ENCODE peak calls at places on chromosomes 16 and 17, in eight cellular contexts. X, T, L, E, Q, U, O and Y are unnamed samples.

GRCh38 chr17:59154335-59154720 is 658 bp downstream of the SKA2 start:
- DNase-seq in X (peak), T (no peak), L (peak), E (peak), Q (peak), U (no peak), O (peak), Y (peak)

GRCh38 chr17:17403899-17404576 is 72.8 kb upstream of the MED9 start:
- DNase-seq in X (no peak), T (no peak), L (no peak), E (no peak), Q (peak), U (no peak), O (peak), Y (no peak)

GRCh38 chr17:29157310-29157709 is 22.9 kb downstream of the MYO18A start:
- DNase-seq in X (no peak), T (no peak), L (no peak), E (no peak), Q (no peak), U (no peak), O (no peak), Y (no peak)

GRCh38 chr16:12097523-12098428 is 121.2 kb downstream of the SNX29 start:
- DNase-seq in X (peak), T (no peak), L (peak), E (peak), Q (peak), U (no peak), O (peak), Y (no peak)

GRCh38 chr17:75872434-75873351 is 5.7 kb downstream of the TRIM47 start:
- DNase-seq in X (peak), T (no peak), L (peak), E (peak), Q (peak), U (no peak), O (peak), Y (peak)

GRCh38 chr16:2587891-2588565 is 50.2 kb downstream of the PDPK1 start:
- DNase-seq in X (no peak), T (no peak), L (no peak), E (no peak), Q (no peak), U (no peak), O (no peak), Y (no peak)

GRCh38 chr17:65750678-65751077 is 189.2 kb upstream of the AXIN2 start:
- DNase-seq in X (no peak), T (peak), L (peak), E (peak), Q (peak), U (no peak), O (peak), Y (peak)

GRCh38 chr17:50689251-50689650 is 18.5 kb downstream of the ANKRD40 start:
- DNase-seq in X (no peak), T (no peak), L (peak), E (peak), Q (no peak), U (no peak), O (no peak), Y (no peak)

GRCh38 chr16:1626327-1626726 is 14.2 kb downstream of the CRAMP1 start:
- DNase-seq in X (no peak), T (no peak), L (no peak), E (no peak), Q (no peak), U (no peak), O (no peak), Y (no peak)

GRCh38 chr17:44952946-44953475 is 5.4 kb upstream of the KIF18B start:
- DNase-seq in X (peak), T (no peak), L (no peak), E (no peak), Q (no peak), U (no peak), O (no peak), Y (no peak)

GRCh38 chr17:43734376-43734775 is 24.2 kb downstream of the SOST start:
- DNase-seq in X (no peak), T (no peak), L (peak), E (peak), Q (no peak), U (no peak), O (no peak), Y (no peak)

GRCh38 chr16:64780445-64780844 is 341.4 kb downstream of the CDH11 start:
- DNase-seq in X (no peak), T (no peak), L (no peak), E (no peak), Q (no peak), U (no peak), O (no peak), Y (no peak)

GRCh38 chr17:34452769-34453168 is 89.7 kb upstream of the CCL1 start:
- DNase-seq in X (no peak), T (no peak), L (no peak), E (no peak), Q (no peak), U (no peak), O (no peak), Y (no peak)

GRCh38 chr16:3454631-3455147 is 11.2 kb downstream of the NAA60 start:
- DNase-seq in X (no peak), T (no peak), L (no peak), E (no peak), Q (no peak), U (no peak), O (no peak), Y (no peak)

GRCh38 chr16:14509675-14510132 is 120.4 kb downstream of the PARN start:
- DNase-seq in X (no peak), T (no peak), L (no peak), E (no peak), Q (no peak), U (no peak), O (no peak), Y (no peak)

GRCh38 chr16:14510939-14511797 is 118.9 kb downstream of the PARN start:
- DNase-seq in X (no peak), T (peak), L (peak), E (no peak), Q (no peak), U (no peak), O (peak), Y (no peak)

GRCh38 chr16:14511798-14512131 is 118.3 kb downstream of the PARN start:
- DNase-seq in X (no peak), T (no peak), L (peak), E (no peak), Q (no peak), U (no peak), O (no peak), Y (no peak)

GRCh38 chr16:14509055-14509454 is 121.0 kb downstream of the PARN start:
- DNase-seq in X (no peak), T (no peak), L (peak), E (peak), Q (no peak), U (no peak), O (peak), Y (no peak)

GRCh38 chr16:14510581-14510938 is 119.5 kb downstream of the PARN start:
- DNase-seq in X (no peak), T (no peak), L (no peak), E (no peak), Q (no peak), U (no peak), O (no peak), Y (no peak)
- H3K4me3 ChIP-seq in X (no peak), T (no peak), L (no peak), E (no peak), Q (no peak), U (no peak), O (no peak), Y (no peak)

DNA sequence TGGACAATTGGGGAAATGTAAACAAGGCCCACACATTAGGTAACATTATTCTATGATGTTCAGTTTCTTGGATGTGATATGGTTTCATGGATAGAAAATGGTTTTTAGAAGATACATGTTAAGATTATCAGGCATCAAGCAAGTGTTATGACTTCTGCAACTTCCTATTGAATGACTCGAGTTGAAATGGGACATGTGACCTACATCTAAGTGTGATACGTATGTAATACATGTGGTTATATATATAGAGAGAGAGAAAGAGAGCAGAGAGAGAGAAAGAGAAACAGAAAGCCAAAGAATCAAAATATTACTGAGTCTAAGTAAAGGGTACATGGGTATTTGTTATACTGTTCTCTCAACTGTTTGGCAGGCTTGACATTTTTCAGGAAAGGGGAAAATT is 1.7 kb downstream of the TMEM170A start:
- DNase-seq in X (no peak), T (no peak), L (no peak), E (no peak), Q (no peak), U (no peak), O (no peak), Y (peak)
- H3K4me3 ChIP-seq in X (peak), T (no peak), L (peak), E (no peak), Q (no peak), U (no peak), O (peak), Y (peak)

DNA sequence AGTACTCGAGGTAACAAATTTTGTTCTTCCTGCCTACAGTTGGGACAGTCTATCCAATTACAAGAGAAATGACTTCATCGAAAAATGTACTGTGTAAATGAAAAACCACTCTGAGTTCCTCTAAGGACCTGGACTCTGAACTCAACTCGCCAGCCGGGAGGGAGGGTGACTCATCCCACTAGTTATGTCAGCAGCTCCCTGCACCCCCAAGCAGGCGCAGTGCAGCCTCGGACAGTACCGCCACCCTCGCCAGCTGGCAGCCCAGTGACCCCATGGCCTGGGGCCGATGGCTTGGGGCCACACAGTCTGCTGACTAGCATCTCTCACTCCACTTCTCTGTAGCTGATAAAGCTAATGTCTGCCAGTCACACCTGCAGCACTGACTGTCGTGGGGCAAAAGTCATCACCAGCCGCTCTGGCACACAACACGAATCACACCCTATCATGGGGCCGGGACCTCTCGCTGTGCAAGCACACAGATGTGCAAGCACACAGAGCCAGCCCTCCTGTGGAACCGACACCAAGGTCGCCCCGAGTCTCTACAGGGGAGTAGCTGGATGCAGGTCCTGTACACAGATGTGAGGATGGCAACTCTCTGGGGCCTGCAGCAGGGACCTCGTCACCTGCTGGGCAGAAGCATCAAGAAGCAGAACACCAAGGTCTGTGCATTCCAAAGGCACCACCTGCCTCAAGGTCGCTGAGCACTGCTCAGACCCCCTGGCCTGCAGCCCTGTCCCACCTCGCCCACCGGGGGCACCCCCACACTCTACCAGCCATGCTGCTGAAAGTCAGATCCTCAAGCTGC is 5.7 kb downstream of the CSNK1D start:
- DNase-seq in X (peak), T (peak), L (peak), E (peak), Q (peak), U (peak), O (peak), Y (no peak)
- H3K4me3 ChIP-seq in X (peak), T (peak), L (no peak), E (no peak), Q (peak), U (no peak), O (no peak), Y (no peak)

DNA sequence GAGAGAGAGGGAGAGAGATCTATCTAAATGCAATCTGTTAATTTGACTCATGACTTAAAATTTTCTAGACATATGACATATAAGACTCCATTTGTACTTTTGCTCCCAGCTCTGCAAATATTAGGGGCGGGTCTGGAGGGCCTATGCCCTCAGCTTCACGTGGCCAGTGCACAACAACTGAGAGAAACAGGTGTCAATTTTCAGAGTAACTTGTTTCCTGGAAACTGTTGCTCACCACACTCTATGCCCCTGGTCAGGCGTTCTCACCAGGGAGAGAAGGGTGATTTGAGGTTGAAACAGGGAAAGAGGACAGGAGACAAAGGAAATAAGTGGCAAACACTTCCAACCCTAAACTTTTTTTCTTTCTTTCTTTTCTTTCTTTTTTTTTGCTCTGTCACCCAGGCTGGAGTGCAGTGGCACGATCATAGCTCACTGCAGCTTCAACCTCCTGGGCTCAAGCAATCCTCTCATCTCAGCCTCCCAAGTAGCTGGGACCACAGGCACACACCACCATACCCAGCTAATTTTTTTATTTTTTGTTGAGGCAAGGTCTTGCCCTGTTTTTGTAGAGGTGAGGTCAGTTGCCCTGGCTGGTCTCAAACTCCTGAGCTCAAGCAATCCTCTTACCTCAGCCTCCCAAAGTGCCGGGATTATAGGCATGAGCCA is 270.0 kb downstream of the SLC39A11 start:
- DNase-seq in X (no peak), T (no peak), L (no peak), E (no peak), Q (no peak), U (no peak), O (no peak), Y (peak)
- H3K4me3 ChIP-seq in X (no peak), T (no peak), L (no peak), E (no peak), Q (no peak), U (no peak), O (no peak), Y (no peak)

DNA sequence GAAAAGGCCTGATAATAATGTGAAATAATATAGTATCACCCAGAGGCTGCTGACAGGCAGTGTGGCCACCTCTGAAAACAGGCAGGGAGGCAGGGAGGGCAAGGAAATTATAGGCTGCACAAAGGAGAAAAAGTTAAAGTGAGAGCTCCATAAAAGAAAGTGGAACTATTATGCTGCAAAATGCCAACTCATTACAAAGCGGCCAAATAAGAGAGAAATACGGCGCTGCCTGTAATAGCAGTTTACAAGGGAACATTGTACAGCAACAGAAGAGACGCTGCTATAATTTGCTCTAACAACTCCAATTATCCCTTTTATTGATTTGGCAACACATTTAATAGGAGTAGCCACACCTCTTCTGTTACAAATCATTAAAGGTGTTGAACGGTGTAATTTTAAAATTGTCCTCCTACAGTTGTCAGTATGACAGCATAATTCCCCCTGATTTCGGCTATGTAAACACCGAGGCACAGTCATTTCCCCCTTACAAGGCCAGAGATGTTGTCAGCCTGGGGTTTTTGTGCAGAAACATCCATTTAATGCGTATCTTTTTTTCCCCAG is 120.3 kb downstream of the MRM1 start:
- DNase-seq in X (no peak), T (no peak), L (no peak), E (no peak), Q (no peak), U (no peak), O (no peak), Y (no peak)
- H3K4me3 ChIP-seq in X (peak), T (peak), L (no peak), E (no peak), Q (peak), U (peak), O (no peak), Y (peak)

GRCh38 chr17:6556121-6557039 is at the start of gene PITPNM3:
- DNase-seq in X (no peak), T (no peak), L (peak), E (no peak), Q (peak), U (no peak), O (peak), Y (no peak)

GRCh38 chr17:6557040-6557438 is 684 bp upstream of the PITPNM3 start:
- DNase-seq in X (no peak), T (no peak), L (no peak), E (no peak), Q (no peak), U (no peak), O (peak), Y (no peak)

GRCh38 chr17:6555331-6556120 is 829 bp downstream of the PITPNM3 start:
- DNase-seq in X (peak), T (no peak), L (peak), E (peak), Q (peak), U (no peak), O (peak), Y (no peak)

GRCh38 chr17:6554336-6554735 is 2.0 kb downstream of the PITPNM3 start:
- DNase-seq in X (no peak), T (no peak), L (no peak), E (no peak), Q (no peak), U (no peak), O (peak), Y (no peak)

GRCh38 chr17:6554871-6555330 is 1.5 kb downstream of the PITPNM3 start:
- DNase-seq in X (no peak), T (no peak), L (no peak), E (no peak), Q (peak), U (no peak), O (peak), Y (no peak)
- H3K4me3 ChIP-seq in X (peak), T (no peak), L (peak), E (peak), Q (peak), U (peak), O (peak), Y (no peak)

DNA sequence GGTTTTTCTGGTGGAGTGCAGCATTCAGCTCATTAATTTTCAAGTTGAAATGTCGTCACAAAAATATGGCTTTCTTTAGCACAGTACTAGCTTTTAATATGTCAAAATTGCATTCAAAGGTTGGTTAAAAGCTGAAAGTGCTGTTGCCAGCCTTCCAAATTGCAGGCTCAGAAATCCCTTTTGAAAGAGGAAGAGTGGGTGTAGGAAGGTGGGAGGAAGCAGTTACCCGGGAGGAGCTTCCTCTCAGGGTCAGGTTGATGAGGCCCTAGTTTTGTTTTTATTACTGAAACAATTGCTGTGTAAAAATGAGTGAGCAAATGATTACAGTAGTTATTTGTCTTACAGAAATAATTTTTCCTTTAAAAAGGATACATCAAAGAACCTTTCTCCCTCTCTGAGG is 41.4 kb downstream of the SEC14L1 start:
- DNase-seq in X (no peak), T (no peak), L (no peak), E (no peak), Q (no peak), U (no peak), O (no peak), Y (no peak)
- H3K4me3 ChIP-seq in X (no peak), T (no peak), L (no peak), E (no peak), Q (no peak), U (no peak), O (no peak), Y (no peak)

GRCh38 chr17:7443499-7444485 is 1.1 kb upstream of the CHRNB1 start:
- DNase-seq in X (no peak), T (no peak), L (peak), E (no peak), Q (no peak), U (no peak), O (no peak), Y (no peak)

GRCh38 chr17:7442142-7442541 is 2.7 kb upstream of the CHRNB1 start:
- DNase-seq in X (no peak), T (no peak), L (no peak), E (no peak), Q (no peak), U (no peak), O (no peak), Y (no peak)

GRCh38 chr17:7446669-7447068 is 1.8 kb downstream of the CHRNB1 start:
- DNase-seq in X (no peak), T (no peak), L (no peak), E (no peak), Q (no peak), U (no peak), O (no peak), Y (no peak)

GRCh38 chr17:7445011-7445927 is at the start of gene CHRNB1:
- DNase-seq in X (peak), T (no peak), L (no peak), E (no peak), Q (peak), U (no peak), O (peak), Y (no peak)

GRCh38 chr17:7444682-7445010 is 215 bp upstream of the CHRNB1 start:
- DNase-seq in X (no peak), T (no peak), L (no peak), E (no peak), Q (no peak), U (no peak), O (peak), Y (no peak)
- H3K4me3 ChIP-seq in X (peak), T (no peak), L (no peak), E (no peak), Q (peak), U (peak), O (peak), Y (no peak)